ENCODE peak calls at places on chromosome 21, in seven cellular contexts. One of them, this sample, is unnamed.

GRCh38 chr21:41025057-41025390 is 142.9 kb upstream of the BACE2 start:
- DNase-seq in K562: no peak
- DNase-seq in H1: no peak
- DNase-seq in GM12878: no peak
- DNase-seq in SK-N-SH: no peak
- DNase-seq in HCT116: no peak
- DNase-seq in HepG2: no peak
- DNase-seq in this sample: no peak

GRCh38 chr21:24217141-24217540 is 1390.1 kb downstream of the MRPL39 start:
- DNase-seq in K562: no peak
- DNase-seq in H1: no peak
- DNase-seq in GM12878: no peak
- DNase-seq in SK-N-SH: no peak
- DNase-seq in HCT116: no peak
- DNase-seq in HepG2: no peak
- DNase-seq in this sample: no peak

GRCh38 chr21:21064353-21064752 is 66.1 kb downstream of the NCAM2 start:
- DNase-seq in K562: no peak
- DNase-seq in H1: no peak
- DNase-seq in GM12878: no peak
- DNase-seq in SK-N-SH: no peak
- DNase-seq in HCT116: no peak
- DNase-seq in HepG2: no peak
- DNase-seq in this sample: no peak

GRCh38 chr21:39313042-39313456 is 383 bp downstream of the BRWD1 start:
- DNase-seq in K562: peak
- DNase-seq in H1: no peak
- DNase-seq in GM12878: no peak
- DNase-seq in SK-N-SH: peak
- DNase-seq in HCT116: no peak
- DNase-seq in HepG2: no peak
- DNase-seq in this sample: no peak

GRCh38 chr21:28067015-28067414 is 925.7 kb downstream of the LTN1 start:
- DNase-seq in K562: no peak
- DNase-seq in H1: no peak
- DNase-seq in GM12878: no peak
- DNase-seq in SK-N-SH: no peak
- DNase-seq in HCT116: no peak
- DNase-seq in HepG2: no peak
- DNase-seq in this sample: no peak

GRCh38 chr21:26811031-26811430 is 34.2 kb downstream of the ADAMTS1 start:
- DNase-seq in K562: no peak
- DNase-seq in H1: no peak
- DNase-seq in GM12878: no peak
- DNase-seq in SK-N-SH: no peak
- DNase-seq in HCT116: no peak
- DNase-seq in HepG2: no peak
- DNase-seq in this sample: no peak

GRCh38 chr21:44018813-44019567 is 6.9 kb downstream of the TRAPPC10 start:
- DNase-seq in K562: peak
- DNase-seq in H1: no peak
- DNase-seq in GM12878: no peak
- DNase-seq in SK-N-SH: no peak
- DNase-seq in HCT116: no peak
- DNase-seq in HepG2: no peak
- DNase-seq in this sample: no peak

GRCh38 chr21:44079446-44079845 is 27.8 kb upstream of the PWP2 start:
- DNase-seq in K562: no peak
- DNase-seq in H1: no peak
- DNase-seq in GM12878: no peak
- DNase-seq in SK-N-SH: no peak
- DNase-seq in HCT116: no peak
- DNase-seq in HepG2: no peak
- DNase-seq in this sample: no peak

GRCh38 chr21:25967566-25968438 is 202.8 kb downstream of the APP start:
- DNase-seq in K562: no peak
- DNase-seq in H1: no peak
- DNase-seq in GM12878: peak
- DNase-seq in SK-N-SH: no peak
- DNase-seq in HCT116: no peak
- DNase-seq in HepG2: no peak
- DNase-seq in this sample: no peak

GRCh38 chr21:33401617-33401967 is 1.6 kb upstream of the IFNGR2 start:
- DNase-seq in K562: no peak
- DNase-seq in H1: no peak
- DNase-seq in GM12878: no peak
- DNase-seq in SK-N-SH: no peak
- DNase-seq in HCT116: no peak
- DNase-seq in HepG2: no peak
- DNase-seq in this sample: peak

GRCh38 chr21:39763282-39763970 is 18.4 kb downstream of the IGSF5 start:
- DNase-seq in K562: no peak
- DNase-seq in H1: no peak
- DNase-seq in GM12878: no peak
- DNase-seq in SK-N-SH: no peak
- DNase-seq in HCT116: no peak
- DNase-seq in HepG2: no peak
- DNase-seq in this sample: no peak

GRCh38 chr21:21188513-21189188 is 190.4 kb downstream of the NCAM2 start:
- DNase-seq in K562: no peak
- DNase-seq in H1: no peak
- DNase-seq in GM12878: no peak
- DNase-seq in SK-N-SH: no peak
- DNase-seq in HCT116: no peak
- DNase-seq in HepG2: no peak
- DNase-seq in this sample: no peak

GRCh38 chr21:23725576-23725975 is 1881.7 kb downstream of the MRPL39 start:
- DNase-seq in K562: no peak
- DNase-seq in H1: no peak
- DNase-seq in GM12878: no peak
- DNase-seq in SK-N-SH: no peak
- DNase-seq in HCT116: no peak
- DNase-seq in HepG2: no peak
- DNase-seq in this sample: no peak

GRCh38 chr21:43211085-43212071 is 42.6 kb downstream of the CRYAA start:
- DNase-seq in K562: no peak
- DNase-seq in H1: no peak
- DNase-seq in GM12878: no peak
- DNase-seq in SK-N-SH: peak
- DNase-seq in HCT116: peak
- DNase-seq in HepG2: peak
- DNase-seq in this sample: no peak

GRCh38 chr21:39054066-39054465 is 129.2 kb downstream of the PSMG1 start:
- DNase-seq in K562: no peak
- DNase-seq in H1: no peak
- DNase-seq in GM12878: no peak
- DNase-seq in SK-N-SH: no peak
- DNase-seq in HCT116: no peak
- DNase-seq in HepG2: no peak
- DNase-seq in this sample: no peak

GRCh38 chr21:17387030-17387617 is 125.7 kb upstream of the CXADR start:
- DNase-seq in K562: peak
- DNase-seq in H1: no peak
- DNase-seq in GM12878: peak
- DNase-seq in SK-N-SH: peak
- DNase-seq in HCT116: peak
- DNase-seq in HepG2: peak
- DNase-seq in this sample: peak

GRCh38 chr21:43574741-43575465 is 84.4 kb downstream of the HSF2BP start:
- DNase-seq in K562: no peak
- DNase-seq in H1: no peak
- DNase-seq in GM12878: no peak
- DNase-seq in SK-N-SH: no peak
- DNase-seq in HCT116: no peak
- DNase-seq in HepG2: no peak
- DNase-seq in this sample: no peak

GRCh38 chr21:38831526-38832467 is 26.1 kb downstream of the ETS2 start:
- DNase-seq in K562: no peak
- DNase-seq in H1: no peak
- DNase-seq in GM12878: peak
- DNase-seq in SK-N-SH: no peak
- DNase-seq in HCT116: peak
- DNase-seq in HepG2: peak
- DNase-seq in this sample: no peak

GRCh38 chr21:44455524-44456206 is 355 bp downstream of the LRRC3 start:
- DNase-seq in K562: peak
- DNase-seq in H1: no peak
- DNase-seq in GM12878: no peak
- DNase-seq in SK-N-SH: peak
- DNase-seq in HCT116: no peak
- DNase-seq in HepG2: no peak
- DNase-seq in this sample: peak

GRCh38 chr21:39670741-39671140 is 58.0 kb downstream of the B3GALT5 start:
- DNase-seq in K562: no peak
- DNase-seq in H1: no peak
- DNase-seq in GM12878: no peak
- DNase-seq in SK-N-SH: no peak
- DNase-seq in HCT116: no peak
- DNase-seq in HepG2: no peak
- DNase-seq in this sample: no peak

GRCh38 chr21:35573472-35574389 is 486.6 kb downstream of the SETD4 start:
- DNase-seq in K562: no peak
- DNase-seq in H1: no peak
- DNase-seq in GM12878: no peak
- DNase-seq in SK-N-SH: no peak
- DNase-seq in HCT116: no peak
- DNase-seq in HepG2: peak
- DNase-seq in this sample: no peak
- TF ChIP-seq JUND in K562: no peak
- TF ChIP-seq JUND in H1: no peak
- TF ChIP-seq JUND in GM12878: no peak
- TF ChIP-seq JUND in SK-N-SH: no peak
- TF ChIP-seq JUND in HCT116: no peak
- TF ChIP-seq JUND in HepG2: no peak
- TF ChIP-seq JUND in this sample: no peak

GRCh38 chr21:36858320-36858957 is 108.0 kb downstream of the HLCS start:
- DNase-seq in K562: no peak
- DNase-seq in H1: no peak
- DNase-seq in GM12878: no peak
- DNase-seq in SK-N-SH: no peak
- DNase-seq in HCT116: no peak
- DNase-seq in HepG2: peak
- DNase-seq in this sample: no peak
- TF ChIP-seq JUND in K562: no peak
- TF ChIP-seq JUND in H1: no peak
- TF ChIP-seq JUND in GM12878: no peak
- TF ChIP-seq JUND in SK-N-SH: peak
- TF ChIP-seq JUND in HCT116: no peak
- TF ChIP-seq JUND in HepG2: peak
- TF ChIP-seq JUND in this sample: no peak

DNA sequence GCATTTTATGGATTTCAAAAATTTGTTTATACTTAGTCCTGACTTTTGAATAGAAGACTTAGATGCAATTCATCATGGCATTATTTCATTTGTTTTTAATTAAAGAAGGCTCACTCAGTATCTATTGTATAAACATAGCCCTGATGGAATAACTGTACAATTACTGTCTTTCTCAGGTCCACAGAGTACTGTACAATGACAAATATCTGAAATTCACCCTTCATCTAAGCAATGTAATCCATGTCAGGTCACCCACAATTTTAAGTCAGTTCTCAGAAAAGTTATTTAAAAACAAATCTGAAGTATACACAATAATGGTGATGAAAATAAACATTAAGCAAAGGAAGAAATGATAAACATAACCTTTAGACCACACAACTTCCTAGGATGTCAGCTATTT is 311.9 kb downstream of the GRIK1 start:
- DNase-seq in K562: no peak
- DNase-seq in H1: no peak
- DNase-seq in GM12878: no peak
- DNase-seq in SK-N-SH: no peak
- DNase-seq in HCT116: no peak
- DNase-seq in HepG2: no peak
- DNase-seq in this sample: no peak
- TF ChIP-seq JUND in K562: no peak
- TF ChIP-seq JUND in H1: no peak
- TF ChIP-seq JUND in GM12878: no peak
- TF ChIP-seq JUND in SK-N-SH: no peak
- TF ChIP-seq JUND in HCT116: no peak
- TF ChIP-seq JUND in HepG2: no peak
- TF ChIP-seq JUND in this sample: no peak

GRCh38 chr21:45892156-45892919 is 89.2 kb upstream of the COL6A1 start:
- DNase-seq in K562: no peak
- DNase-seq in H1: no peak
- DNase-seq in GM12878: no peak
- DNase-seq in SK-N-SH: no peak
- DNase-seq in HCT116: no peak
- DNase-seq in HepG2: no peak
- DNase-seq in this sample: no peak
- TF ChIP-seq JUND in K562: no peak
- TF ChIP-seq JUND in H1: no peak
- TF ChIP-seq JUND in GM12878: no peak
- TF ChIP-seq JUND in SK-N-SH: no peak
- TF ChIP-seq JUND in HCT116: no peak
- TF ChIP-seq JUND in HepG2: no peak
- TF ChIP-seq JUND in this sample: no peak

DNA sequence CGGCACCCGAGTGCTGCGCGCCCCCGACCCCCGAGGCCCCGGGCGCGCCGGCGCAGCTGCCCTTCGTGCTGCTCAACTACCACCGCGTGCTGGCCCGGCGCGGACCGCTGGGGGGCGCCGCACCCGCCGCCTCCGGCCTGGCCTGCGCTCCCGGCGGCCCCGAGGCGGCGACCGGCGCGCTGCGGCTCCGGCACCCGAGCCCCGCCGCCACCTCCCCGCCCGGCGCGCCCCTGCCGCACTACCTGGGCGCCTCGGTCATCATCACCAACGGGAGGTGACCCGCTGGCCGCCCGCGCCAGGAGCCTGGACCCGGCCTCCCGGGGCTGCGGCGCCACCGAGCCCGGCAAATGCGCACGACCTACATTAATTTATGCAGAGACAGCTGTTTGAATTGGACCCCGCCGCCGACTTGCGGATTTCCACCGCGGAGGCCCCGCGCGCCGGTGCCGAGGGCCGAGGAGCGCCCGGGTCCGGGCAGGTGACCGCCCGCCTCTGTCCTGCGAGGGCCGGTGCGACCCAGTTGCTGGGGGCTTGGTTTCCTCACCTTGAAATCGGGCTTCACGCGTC is 49.0 kb downstream of the SIM2 start:
- DNase-seq in K562: peak
- DNase-seq in H1: no peak
- DNase-seq in GM12878: no peak
- DNase-seq in SK-N-SH: peak
- DNase-seq in HCT116: no peak
- DNase-seq in HepG2: peak
- DNase-seq in this sample: peak
- TF ChIP-seq JUND in K562: no peak
- TF ChIP-seq JUND in H1: no peak
- TF ChIP-seq JUND in GM12878: no peak
- TF ChIP-seq JUND in SK-N-SH: no peak
- TF ChIP-seq JUND in HCT116: no peak
- TF ChIP-seq JUND in HepG2: no peak
- TF ChIP-seq JUND in this sample: no peak

This sample was measured in T47D.